ENCODE peak calls at places on chromosomes 6 and 20, in five cellular contexts. I is putamen, X is HS-27A, W is esophagus squamous epithelium, L is astrocyte. H is an unnamed sample.

GRCh38 chr20:51497542-51498467 is 44.7 kb downstream of the NFATC2 start:
- DNase-seq in X (no peak), L (peak), W (no peak), I (peak), H (no peak)

GRCh38 chr6:147782302-147782701 is 273.8 kb downstream of the SAMD5 start:
- DNase-seq in I (no peak), X (peak), L (peak), W (no peak), H (no peak)

GRCh38 chr20:2246081-2246491 is 49.7 kb upstream of the TGM3 start:
- DNase-seq in L (peak), X (no peak), I (no peak), W (no peak), H (no peak)

GRCh38 chr20:33791021-33791420 is 20.1 kb upstream of the CHMP4B start:
- DNase-seq in X (no peak), L (no peak), I (no peak), W (no peak), H (no peak)

GRCh38 chr6:16239090-16239797 is 857 bp downstream of the GMPR start:
- DNase-seq in W (no peak), X (no peak), L (no peak), I (no peak), H (peak)

GRCh38 chr6:134178230-134179044 is 126.0 kb upstream of the SLC2A12 start:
- DNase-seq in X (peak), L (peak), I (peak), W (peak), H (peak)

GRCh38 chr6:15066433-15067337 is 179.2 kb upstream of the JARID2 start:
- DNase-seq in I (peak), W (peak), X (no peak), L (peak), H (no peak)

GRCh38 chr6:43093361-43094289 is 17.5 kb downstream of the PTK7 start:
- DNase-seq in W (no peak), L (peak), X (no peak), I (no peak), H (no peak)

GRCh38 chr6:99590728-99591672 is 15.6 kb upstream of the PRDM13 start:
- DNase-seq in L (no peak), W (no peak), I (no peak), X (no peak), H (no peak)

GRCh38 chr20:43467589-43467988 is 9.9 kb downstream of the SRSF6 start:
- DNase-seq in X (no peak), I (no peak), W (no peak), L (no peak), H (no peak)

GRCh38 chr6:102660288-102660687 is 1266.8 kb downstream of the GRIK2 start:
- DNase-seq in W (no peak), X (no peak), L (no peak), I (no peak), H (no peak)

GRCh38 chr20:55264825-55265224 is 740.5 kb downstream of the CBLN4 start:
- DNase-seq in I (no peak), X (no peak), W (no peak), L (no peak), H (no peak)

GRCh38 chr6:156905801-156906200 is 128.6 kb downstream of the ARID1B start:
- DNase-seq in W (no peak), I (no peak), L (no peak), X (no peak), H (no peak)

GRCh38 chr6:15754035-15754705 is 91.3 kb upstream of the DTNBP1 start:
- DNase-seq in X (peak), L (peak), W (no peak), I (no peak), H (no peak)

GRCh38 chr6:69820438-69820837 is 23.6 kb upstream of the LMBRD1 start:
- DNase-seq in I (no peak), L (no peak), X (no peak), W (no peak), H (no peak)

GRCh38 chr6:78483546-78483945 is 383.8 kb upstream of the IRAK1BP1 start:
- DNase-seq in W (no peak), I (no peak), L (peak), X (no peak), H (no peak)